ENCODE peak calls at places on chromosomes 5 and 9, in four cellular contexts. V is pons, Z is renal cortical epithelial cell, O is COR-L47. U is an unnamed sample.

GRCh38 chr5:37532976-37533740 is 154.0 kb downstream of the WDR70 start:
- DNase-seq in V (no peak), Z (no peak), O (no peak), U (no peak)

GRCh38 chr5:170681013-170681433 is 102.5 kb upstream of the GABRP start:
- DNase-seq in V (no peak), Z (peak; percentile 27), O (peak; percentile 7), U (peak; percentile 2)

GRCh38 chr5:133365326-133365725 is 247.0 kb downstream of the FSTL4 start:
- DNase-seq in V (no peak), Z (no peak), O (no peak), U (no peak)

GRCh38 chr5:10746711-10747110 is 14.3 kb downstream of the DAP start:
- DNase-seq in V (peak; percentile 71), Z (peak; percentile 46), O (no peak), U (no peak)

GRCh38 chr9:33040792-33041458 is 15.9 kb downstream of the DNAJA1 start:
- DNase-seq in V (no peak), Z (no peak), O (no peak), U (no peak)

GRCh38 chr5:79183011-79183410 is 52.9 kb upstream of the JMY start:
- DNase-seq in V (no peak), Z (no peak), O (no peak), U (no peak)

GRCh38 chr5:184461-184860 is 6.8 kb upstream of the LRRC14B start:
- DNase-seq in V (no peak), Z (no peak), O (no peak), U (no peak)

GRCh38 chr5:130335116-130335515 is 430.9 kb downstream of the CHSY3 start:
- DNase-seq in V (peak; percentile 27), Z (peak; percentile 5), O (no peak), U (no peak)

GRCh38 chr9:128554155-128554862 is 1.9 kb downstream of the SPTAN1 start:
- DNase-seq in V (no peak), Z (peak; percentile 86), O (no peak), U (peak; percentile 83)

GRCh38 chr9:7760014-7760415 is 39.6 kb downstream of the DMAC1 start:
- DNase-seq in V (no peak), Z (no peak), O (no peak), U (no peak)

GRCh38 chr9:72356019-72356653 is 8.9 kb downstream of the ZFAND5 start:
- DNase-seq in V (peak; percentile 61), Z (no peak), O (no peak), U (no peak)